ENCODE peak calls at places on chromosome 7, in eight cellular contexts. P is CD8-positive, alpha-beta memory T cell; S is right lobe of liver; Z is IMR-90; H is cardiac muscle cell; J is heart right ventricle; E is kidney epithelial cell; W is dorsolateral prefrontal cortex. A is an unnamed sample.

GRCh38 chr7:75619636-75620035 is 119.1 kb downstream of the HIP1 start:
- DNase-seq in S (no peak), J (no peak), E (no peak), H (no peak), W (no peak), Z (no peak), P (no peak), A (no peak)

GRCh38 chr7:125149151-125149550 is 219.5 kb upstream of the POT1 start:
- DNase-seq in W (no peak), J (no peak), Z (no peak), P (no peak), E (no peak), S (no peak), H (peak; percentile 28), A (no peak)

GRCh38 chr7:12534046-12534445 is 36.5 kb upstream of the SCIN start:
- DNase-seq in W (no peak), P (no peak), E (no peak), Z (no peak), S (no peak), H (no peak), J (no peak), A (no peak)

GRCh38 chr7:125773113-125773800 is 843.6 kb upstream of the POT1 start:
- DNase-seq in H (no peak), E (no peak), S (no peak), Z (no peak), P (no peak), W (no peak), J (no peak), A (no peak)

GRCh38 chr7:110307776-110308175 is 783.2 kb upstream of the LRRN3 start:
- DNase-seq in W (no peak), Z (peak; percentile 48), J (no peak), H (no peak), S (no peak), P (no peak), E (no peak), A (no peak)

GRCh38 chr7:86900886-86901285 is 158.6 kb downstream of the ELAPOR2 start:
- DNase-seq in J (no peak), P (no peak), H (no peak), E (no peak), W (no peak), Z (no peak), S (no peak), A (no peak)

GRCh38 chr7:148862481-148862880 is 21.6 kb downstream of the EZH2 start:
- DNase-seq in H (no peak), W (no peak), Z (no peak), E (no peak), S (no peak), P (no peak), J (no peak), A (no peak)

GRCh38 chr7:130492519-130493274 is 812 bp downstream of the MEST start:
- DNase-seq in P (no peak), W (no peak), H (peak; percentile 4), S (no peak), Z (no peak), J (no peak), E (no peak), A (peak; percentile 50)

GRCh38 chr7:127803626-127804025 is 151.6 kb downstream of the SND1 start:
- DNase-seq in J (no peak), E (no peak), P (no peak), S (no peak), Z (peak; percentile 38), W (no peak), H (peak; percentile 17), A (no peak)

GRCh38 chr7:131105803-131106680 is 221.6 kb upstream of the MKLN1 start:
- DNase-seq in J (peak; percentile 81), P (peak; percentile 95), Z (peak; percentile 70), S (peak; percentile 92), H (peak; percentile 84), E (no peak), W (peak; percentile 78), A (peak; percentile 94)

GRCh38 chr7:139603282-139603681 is 79.8 kb downstream of the CLEC2L start:
- DNase-seq in S (peak; percentile 34), J (no peak), W (no peak), H (no peak), E (no peak), Z (no peak), P (no peak), A (no peak)

GRCh38 chr7:17774248-17774647 is 166.0 kb downstream of the SNX13 start:
- DNase-seq in J (peak; percentile 17), E (peak; percentile 77), P (no peak), S (no peak), Z (peak; percentile 91), H (peak; percentile 75), W (no peak), A (no peak)

GRCh38 chr7:82319674-82320118 is 123.9 kb downstream of the CACNA2D1 start:
- DNase-seq in Z (peak; percentile 88), W (peak; percentile 81), H (peak; percentile 89), E (peak; percentile 26), J (peak; percentile 84), P (no peak), S (peak; percentile 44), A (peak; percentile 93)

GRCh38 chr7:105512926-105513526 is 9.0 kb downstream of the PUS7 start:
- DNase-seq in J (no peak), Z (no peak), E (no peak), P (no peak), S (no peak), W (no peak), H (no peak), A (no peak)

GRCh38 chr7:120097789-120098188 is 175.2 kb upstream of the KCND2 start:
- DNase-seq in S (no peak), Z (no peak), H (no peak), J (no peak), W (no peak), P (no peak), E (no peak), A (no peak)

GRCh38 chr7:55050286-55050685 is 31.5 kb downstream of the EGFR start:
- DNase-seq in H (no peak), W (no peak), J (no peak), Z (no peak), S (no peak), E (no peak), P (no peak), A (no peak)

GRCh38 chr7:16295558-16295957 is 125.8 kb downstream of the CRPPA start:
- DNase-seq in S (no peak), J (no peak), E (no peak), P (no peak), W (no peak), H (no peak), Z (no peak), A (no peak)

GRCh38 chr7:101237206-101238067 is at the start of gene CLDN15:
- DNase-seq in J (peak; percentile 88), H (peak; percentile 87), Z (peak; percentile 61), E (no peak), S (peak; percentile 84), P (no peak), W (no peak), A (peak; percentile 94)

GRCh38 chr7:43108255-43109011 is 4.0 kb upstream of the HECW1 start:
- DNase-seq in S (peak; percentile 68), J (peak; percentile 29), H (peak; percentile 72), W (peak; percentile 55), E (no peak), P (no peak), Z (peak; percentile 39), A (peak; percentile 84)

GRCh38 chr7:38699481-38699880 is 68.3 kb upstream of the AMPH start:
- DNase-seq in Z (peak; percentile 50), J (no peak), P (no peak), H (peak; percentile 70), W (no peak), S (no peak), E (no peak), A (no peak)

GRCh38 chr7:1666251-1666778 is 3.8 kb upstream of the ELFN1 start:
- DNase-seq in E (no peak), H (no peak), J (no peak), P (no peak), W (peak; percentile 16), S (peak; percentile 44), Z (no peak), A (peak; percentile 20)
- H3K4me3 ChIP-seq in E (peak overlapping the region; percentile 20), H (peak overlapping the region; percentile 68), J (peak overlapping the region; percentile 86), P (no peak overlapping the region), W (peak overlapping the region; percentile 59), S (peak overlapping the region; percentile 66), Z (peak overlapping the region; percentile 42), A (peak overlapping the region; percentile 81)

DNA sequence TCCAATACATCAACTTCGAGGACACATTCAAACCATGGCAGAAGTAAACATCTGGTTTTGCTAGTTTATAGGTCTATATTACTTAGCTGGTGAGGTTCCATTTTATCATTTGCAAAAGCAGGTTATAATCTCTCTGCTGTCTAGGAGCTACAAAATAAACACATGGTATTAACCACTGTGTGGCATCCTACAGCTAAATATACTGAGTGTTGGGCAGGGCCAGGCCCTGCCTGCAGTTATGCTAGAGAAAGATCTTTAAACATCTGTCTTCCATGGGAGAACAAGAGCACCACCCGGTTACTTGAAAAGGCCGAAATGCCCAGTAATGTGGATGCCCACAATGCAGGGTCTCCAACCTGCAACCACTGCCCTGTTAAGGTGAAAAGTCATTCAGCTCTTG is 20.6 kb upstream of the FKBP9 start:
- DNase-seq in S (no peak), E (no peak), Z (no peak), W (no peak), P (no peak), J (no peak), H (no peak), A (no peak)
- H3K27me3 ChIP-seq in S (no peaks in the 10 kb centered on the region), E (no peaks in the 10 kb centered on the region), Z (no peaks in the 10 kb centered on the region), W (no peaks in the 10 kb centered on the region), P (no peaks in the 10 kb centered on the region), J (no peaks in the 10 kb centered on the region), H (no peaks in the 10 kb centered on the region), A (no peaks in the 10 kb centered on the region)

GRCh38 chr7:27170494-27170811 is 3.7 kb downstream of the HOXA10 start:
- DNase-seq in P (no peak), W (no peak), E (no peak), Z (no peak), S (no peak), H (no peak), J (no peak), A (no peak)
- H3K4me3 ChIP-seq in P (no peak overlapping the region), W (no peak overlapping the region), E (peak overlapping the region; percentile 72), Z (no peak overlapping the region), S (no peak overlapping the region), H (no peak overlapping the region), J (no peak overlapping the region), A (no peak overlapping the region)

GRCh38 chr7:158995514-158995913 is 139.2 kb downstream of the DYNC2I1 start:
- DNase-seq in E (no peak), J (no peak), H (no peak), P (no peak), S (no peak), Z (no peak), W (no peak), A (no peak)
- H3K27me3 ChIP-seq in E (peaks cover 38% of the 10 kb centered on the region), J (peaks cover 47% of the 10 kb centered on the region), H (peaks cover 31% of the 10 kb centered on the region), P (no peaks in the 10 kb centered on the region), S (no peaks in the 10 kb centered on the region), Z (peaks cover 7% of the 10 kb centered on the region), W (no peaks in the 10 kb centered on the region), A (no peaks in the 10 kb centered on the region)

GRCh38 chr7:151080091-151080521 is 503 bp downstream of the FASTK start:
- DNase-seq in J (no peak), Z (no peak), P (no peak), S (no peak), E (no peak), W (no peak), H (peak; percentile 21), A (no peak)
- H3K4me3 ChIP-seq in J (peak overlapping the region; percentile 45), Z (peak overlapping the region; percentile 95), P (peak overlapping the region; percentile 92), S (peak overlapping the region; percentile 93), E (peak overlapping the region; percentile 84), W (peak overlapping the region; percentile 71), H (peak overlapping the region; percentile 93), A (peak overlapping the region; percentile 84)

GRCh38 chr7:50335230-50335794 is 30.8 kb downstream of the IKZF1 start:
- DNase-seq in W (no peak), H (no peak), P (no peak), S (no peak), Z (no peak), J (no peak), E (no peak), A (no peak)
- H3K27me3 ChIP-seq in W (no peaks in the 10 kb centered on the region), H (no peaks in the 10 kb centered on the region), P (no peaks in the 10 kb centered on the region), S (no peaks in the 10 kb centered on the region), Z (no peaks in the 10 kb centered on the region), J (no peaks in the 10 kb centered on the region), E (no peaks in the 10 kb centered on the region), A (no peaks in the 10 kb centered on the region)